ENCODE peak calls at places on chromosome 5, in six cellular contexts. M is K562; Z is CD8-positive, alpha-beta T cell; V is body of pancreas; P is spleen; U is uterus. C is an unnamed sample. For H3K27me3, the result is how much of the 10 kb centered on the place peaks cover.

GRCh38 chr5:39399135-39400036 is 25.4 kb downstream of the DAB2 start:
- DNase-seq in M (peak), Z (no peak), V (no peak), P (no peak), U (no peak), C (no peak)

GRCh38 chr5:133882107-133882695 is 86.2 kb downstream of the C5orf15 start:
- DNase-seq in M (no peak), Z (no peak), V (no peak), P (peak), U (no peak), C (no peak)

GRCh38 chr5:87674235-87674634 is 261.5 kb upstream of the CCNH start:
- DNase-seq in M (no peak), Z (no peak), V (no peak), P (no peak), U (no peak), C (no peak)

GRCh38 chr5:74517700-74518099 is 122.8 kb downstream of the ENC1 start:
- DNase-seq in M (no peak), Z (no peak), V (no peak), P (no peak), U (no peak), C (no peak)

GRCh38 chr5:171258737-171259405 is 50.2 kb upstream of the TLX3 start:
- DNase-seq in M (no peak), Z (no peak), V (no peak), P (no peak), U (no peak), C (no peak)

GRCh38 chr5:87541033-87541432 is 128.3 kb upstream of the CCNH start:
- DNase-seq in M (no peak), Z (no peak), V (peak), P (no peak), U (peak), C (peak)

GRCh38 chr5:146796911-146797310 is 81.6 kb downstream of the PPP2R2B start:
- DNase-seq in M (no peak), Z (no peak), V (no peak), P (no peak), U (no peak), C (no peak)

GRCh38 chr5:14503017-14503680 is 78.4 kb upstream of the OTULINL start:
- DNase-seq in M (no peak), Z (no peak), V (no peak), P (no peak), U (no peak), C (no peak)

GRCh38 chr5:109645591-109646236 is 44.0 kb upstream of the MAN2A1 start:
- DNase-seq in M (no peak), Z (no peak), V (no peak), P (no peak), U (no peak), C (no peak)

GRCh38 chr5:125125031-125125823 is 378.8 kb upstream of the ZNF608 start:
- DNase-seq in M (no peak), Z (no peak), V (no peak), P (no peak), U (no peak), C (no peak)

GRCh38 chr5:53262348-53262970 is 152.9 kb upstream of the MOCS2 start:
- DNase-seq in M (peak), Z (no peak), V (no peak), P (no peak), U (no peak), C (peak)

GRCh38 chr5:6849569-6849968 is 136.3 kb downstream of the TENT4A start:
- DNase-seq in M (no peak), Z (no peak), V (no peak), P (no peak), U (no peak), C (no peak)

GRCh38 chr5:65027149-65027548 is 258.4 kb downstream of the CWC27 start:
- DNase-seq in M (no peak), Z (no peak), V (no peak), P (peak), U (no peak), C (no peak)

GRCh38 chr5:169164481-169164925 is 136.4 kb downstream of the SLIT3 start:
- DNase-seq in M (no peak), Z (no peak), V (peak), P (no peak), U (no peak), C (peak)

GRCh38 chr5:154972476-154973080 is 31.7 kb downstream of the MRPL22 start:
- DNase-seq in M (peak), Z (no peak), V (no peak), P (no peak), U (no peak), C (peak)

GRCh38 chr5:63053019-63053638 is 474.5 kb downstream of the LRRC70 start:
- DNase-seq in M (no peak), Z (no peak), V (peak), P (no peak), U (no peak), C (no peak)

GRCh38 chr5:131782717-131783116 is 14.1 kb downstream of the FNIP1 start:
- DNase-seq in M (no peak), Z (no peak), V (no peak), P (no peak), U (no peak), C (no peak)

GRCh38 chr5:38670878-38671277 is 114.4 kb upstream of the LIFR start:
- DNase-seq in M (no peak), Z (no peak), V (no peak), P (no peak), U (no peak), C (no peak)

GRCh38 chr5:72988769-72989168 is 32.9 kb downstream of the FCHO2 start:
- DNase-seq in M (no peak), Z (no peak), V (no peak), P (no peak), U (no peak), C (no peak)

GRCh38 chr5:130279386-130279785 is 375.1 kb downstream of the CHSY3 start:
- DNase-seq in M (no peak), Z (no peak), V (no peak), P (no peak), U (no peak), C (no peak)

GRCh38 chr5:81778642-81779041 is 27.7 kb upstream of the SSBP2 start:
- DNase-seq in M (no peak), Z (no peak), V (no peak), P (no peak), U (no peak), C (no peak)

GRCh38 chr5:181088289-181088688 is 42.7 kb downstream of the OR2V1 start:
- DNase-seq in M (peak), Z (no peak), V (no peak), P (no peak), U (no peak), C (peak)

GRCh38 chr5:80653497-80653896 is 955 bp upstream of the MSH3 start:
- DNase-seq in M (peak), Z (no peak), V (no peak), P (no peak), U (no peak), C (no peak)

GRCh38 chr5:170429014-170429413 is 39.8 kb upstream of the KCNMB1 start:
- DNase-seq in M (no peak), Z (no peak), V (no peak), P (no peak), U (no peak), C (peak)

GRCh38 chr5:19314840-19315239 is 673.2 kb downstream of the CDH18 start:
- DNase-seq in M (no peak), Z (no peak), V (no peak), P (no peak), U (no peak), C (no peak)

GRCh38 chr5:171418982-171419662 is at the start of gene FGF18:
- DNase-seq in M (peak), Z (peak), V (peak), P (peak), U (peak), C (peak)

GRCh38 chr5:59483971-59484472 is 409.5 kb downstream of the PDE4D start:
- DNase-seq in M (no peak), Z (no peak), V (no peak), P (no peak), U (no peak), C (no peak)

GRCh38 chr5:169223595-169223953 is 77.4 kb downstream of the SLIT3 start:
- DNase-seq in M (no peak), Z (no peak), V (no peak), P (no peak), U (no peak), C (no peak)

GRCh38 chr5:153520137-153520536 is 29.7 kb downstream of the GRIA1 start:
- DNase-seq in M (no peak), Z (no peak), V (no peak), P (no peak), U (no peak), C (no peak)
- H3K27me3 ChIP-seq in M (under half), Z (under half), V (under half), P (under half), U (under half), C (under half)

DNA sequence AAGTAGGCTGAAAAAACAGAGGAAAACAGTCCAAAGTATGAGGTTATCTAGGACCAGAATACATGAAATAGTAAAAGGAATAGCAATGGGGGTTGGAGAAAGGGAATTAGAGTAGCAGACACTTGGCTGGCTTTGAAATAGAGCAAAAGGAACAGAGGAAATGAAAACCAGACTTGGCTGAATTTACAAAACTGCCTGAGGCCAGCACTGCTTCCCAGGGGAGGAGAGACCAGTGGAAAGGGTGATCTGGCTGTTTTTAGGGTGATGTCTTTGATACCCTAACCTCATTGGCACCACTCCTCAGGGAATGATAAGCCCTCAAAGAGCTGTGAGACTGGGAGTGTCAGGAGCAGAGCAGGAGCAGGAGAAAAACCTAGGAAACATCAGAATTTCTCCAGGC is 413.4 kb upstream of the SLC30A5 start:
- DNase-seq in M (no peak), Z (no peak), V (no peak), P (no peak), U (no peak), C (no peak)
- H3K4me3 ChIP-seq in M (no peak), Z (no peak), V (no peak), P (no peak), U (no peak), C (no peak)

GRCh38 chr5:177983763-177984564 is 12.1 kb downstream of the PROP1 start:
- DNase-seq in M (no peak), Z (no peak), V (no peak), P (no peak), U (no peak), C (peak)
- H3K27me3 ChIP-seq in M (half or more), Z (under half), V (under half), P (under half), U (under half), C (under half)

DNA sequence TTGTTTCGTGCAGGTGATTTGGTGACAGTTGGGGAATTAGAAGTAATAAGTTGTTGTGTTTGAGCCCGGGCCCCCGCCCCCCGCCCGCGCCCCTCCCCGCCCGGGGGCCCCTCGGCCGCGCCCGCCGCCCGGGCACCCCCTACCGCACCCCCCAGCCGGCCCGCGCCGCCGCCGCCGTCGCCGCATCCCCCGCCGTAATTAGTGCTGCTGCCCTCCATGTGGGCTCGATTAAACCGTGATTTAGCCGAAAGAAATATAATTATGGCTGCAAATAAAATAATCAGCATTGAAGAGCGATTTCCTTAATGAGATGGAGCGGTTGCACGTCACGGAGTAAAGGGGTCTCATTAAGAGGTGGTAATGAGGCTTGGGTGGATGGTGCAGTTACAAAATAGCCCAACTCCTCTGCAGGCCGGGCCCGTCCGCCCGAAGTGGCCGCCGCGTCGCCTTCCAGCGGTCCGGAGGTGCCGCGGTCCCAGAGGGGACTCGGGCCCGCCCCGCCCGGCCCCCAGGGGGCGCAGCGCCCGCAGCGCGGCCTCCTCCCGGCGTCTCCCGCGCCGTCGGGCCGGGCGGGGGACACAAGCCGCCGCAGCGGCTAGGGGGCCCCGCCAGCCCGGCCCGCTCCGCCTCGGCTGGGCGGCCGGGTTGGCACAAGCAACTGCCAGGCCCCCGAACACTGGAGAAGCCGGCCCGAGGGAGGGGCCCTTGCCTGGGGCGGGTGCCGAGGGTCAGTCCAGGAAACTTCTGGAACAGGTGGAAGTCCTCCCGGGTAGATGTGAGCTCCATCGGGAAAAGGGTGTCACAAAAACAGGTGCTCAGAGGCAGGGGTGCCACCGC is 6.9 kb upstream of the OTP start:
- DNase-seq in M (peak), Z (no peak), V (peak), P (peak), U (no peak), C (peak)
- H3K4me3 ChIP-seq in M (peak), Z (peak), V (no peak), P (no peak), U (no peak), C (peak)

C was measured in H7.